ENCODE peak calls at places on chromosomes 3 and 15, in seven cellular contexts. N is cardiac muscle cell, Q is stomach, S is AG04450, A is mesenchymal stem cell, G is uterus, F is transverse colon. I is an unnamed sample.
A peak's percentile ranks its signal among the peaks of the same experiment; 100 is the strongest.

GRCh38 chr15:66847565-66847991 is 145.5 kb downstream of the SMAD6 start:
- DNase-seq in N (no peak), Q (peak; percentile 15), S (no peak), A (no peak), G (no peak), F (peak; percentile 3), I (no peak)

GRCh38 chr3:39138804-39139415 is 14.5 kb downstream of the CSRNP1 start:
- DNase-seq in N (peak; percentile 57), Q (peak; percentile 56), S (no peak), A (no peak), G (no peak), F (peak; percentile 42), I (peak; percentile 81)

GRCh38 chr3:127915115-127915936 is at the start of gene KBTBD12:
- DNase-seq in N (no peak), Q (peak; percentile 34), S (no peak), A (no peak), G (no peak), F (peak; percentile 28), I (peak; percentile 24)

GRCh38 chr3:14907043-14907966 is 40.1 kb upstream of the NR2C2 start:
- DNase-seq in N (no peak), Q (peak; percentile 72), S (no peak), A (no peak), G (no peak), F (peak; percentile 26), I (no peak)

GRCh38 chr3:38836561-38836960 is 20.5 kb upstream of the SCN10A start:
- DNase-seq in N (no peak), Q (no peak), S (no peak), A (no peak), G (no peak), F (no peak), I (no peak)

GRCh38 chr15:66692808-66693596 is 9.0 kb upstream of the SMAD6 start:
- DNase-seq in N (no peak), Q (no peak), S (no peak), A (peak; percentile 65), G (no peak), F (no peak), I (no peak)

GRCh38 chr3:52333869-52334557 is 17.9 kb downstream of the DNAH1 start:
- DNase-seq in N (no peak), Q (no peak), S (no peak), A (no peak), G (no peak), F (no peak), I (no peak)

GRCh38 chr3:187946031-187946691 is 200.9 kb upstream of the BCL6 start:
- DNase-seq in N (peak; percentile 49), Q (no peak), S (peak; percentile 52), A (peak; percentile 70), G (no peak), F (no peak), I (no peak)

GRCh38 chr3:55330355-55330754 is 156.8 kb downstream of the WNT5A start:
- DNase-seq in N (peak; percentile 84), Q (no peak), S (peak; percentile 85), A (peak; percentile 96), G (peak; percentile 58), F (no peak), I (peak; percentile 79)

GRCh38 chr15:41936649-41937567 is 35.4 kb downstream of the EHD4 start:
- DNase-seq in N (peak; percentile 71), Q (peak; percentile 48), S (no peak), A (peak; percentile 95), G (peak; percentile 65), F (peak; percentile 46), I (no peak)

GRCh38 chr15:64942356-64942755 is 30.7 kb downstream of the ANKDD1A start:
- DNase-seq in N (no peak), Q (no peak), S (no peak), A (no peak), G (no peak), F (no peak), I (no peak)

GRCh38 chr3:142310439-142310838 is 85.1 kb upstream of the GK5 start:
- DNase-seq in N (no peak), Q (no peak), S (no peak), A (no peak), G (no peak), F (no peak), I (no peak)

GRCh38 chr3:18098960-18099587 is 326.1 kb downstream of the SATB1 start:
- DNase-seq in N (peak; percentile 54), Q (no peak), S (peak; percentile 18), A (peak; percentile 50), G (no peak), F (no peak), I (peak; percentile 88)

GRCh38 chr15:45434168-45434567 is 55.8 kb upstream of the GATM start:
- DNase-seq in N (no peak), Q (no peak), S (no peak), A (no peak), G (no peak), F (no peak), I (no peak)

GRCh38 chr3:10962481-10963036 is 30.0 kb upstream of the SLC6A1 start:
- DNase-seq in N (no peak), Q (no peak), S (no peak), A (no peak), G (no peak), F (no peak), I (no peak)

GRCh38 chr3:138939563-138940241 is 7.2 kb downstream of the FOXL2 start:
- DNase-seq in N (no peak), Q (no peak), S (no peak), A (no peak), G (no peak), F (no peak), I (no peak)

GRCh38 chr15:40471105-40471777 is 457 bp downstream of the CHST14 start:
- DNase-seq in N (peak; percentile 22), Q (no peak), S (no peak), A (peak; percentile 29), G (no peak), F (peak; percentile 36), I (no peak)

GRCh38 chr15:74318376-74319137 is 48.9 kb downstream of the CYP11A1 start:
- DNase-seq in N (peak; percentile 29), Q (no peak), S (no peak), A (peak; percentile 50), G (peak; percentile 31), F (no peak), I (no peak)

GRCh38 chr3:177724020-177724638 is 526.8 kb upstream of the TBL1XR1 start:
- DNase-seq in N (peak; percentile 59), Q (peak; percentile 44), S (no peak), A (peak; percentile 45), G (peak; percentile 54), F (peak; percentile 38), I (peak; percentile 30)

GRCh38 chr3:64445318-64446300 is 220.3 kb upstream of the PRICKLE2 start:
- DNase-seq in N (peak; percentile 67), Q (peak; percentile 60), S (no peak), A (peak; percentile 64), G (peak; percentile 19), F (peak; percentile 18), I (peak; percentile 15)

DNA sequence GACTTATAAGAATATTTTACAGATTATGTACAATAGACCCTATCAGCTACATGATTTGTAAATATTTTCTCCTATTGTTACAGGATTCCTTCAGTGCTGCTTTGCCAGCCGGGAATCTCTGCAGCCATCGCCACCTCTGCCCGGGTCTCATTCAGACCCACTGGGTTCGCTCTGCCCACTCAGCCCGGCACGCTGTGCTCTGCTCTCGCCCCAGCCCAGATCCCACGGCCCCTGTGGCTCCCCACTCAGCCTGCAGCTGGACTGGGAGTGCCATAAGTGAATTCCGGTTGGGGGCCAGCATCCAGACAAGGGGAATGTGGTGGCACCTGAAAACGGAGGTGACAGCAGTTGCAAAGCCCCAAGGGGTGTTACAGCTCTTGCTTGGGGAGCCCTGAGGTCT is 71.8 kb downstream of the NPAP1 start:
- DNase-seq in N (no peak), Q (no peak), S (no peak), A (no peak), G (no peak), F (no peak), I (no peak)
- H3K9me3 ChIP-seq in N (no peaks in the 10 kb centered on the region), Q (peaks cover 37% of the 10 kb centered on the region), S (peaks cover 27% of the 10 kb centered on the region), A (peaks cover 14% of the 10 kb centered on the region), G (no peaks in the 10 kb centered on the region), F (no peaks in the 10 kb centered on the region), I (no peaks in the 10 kb centered on the region)

DNA sequence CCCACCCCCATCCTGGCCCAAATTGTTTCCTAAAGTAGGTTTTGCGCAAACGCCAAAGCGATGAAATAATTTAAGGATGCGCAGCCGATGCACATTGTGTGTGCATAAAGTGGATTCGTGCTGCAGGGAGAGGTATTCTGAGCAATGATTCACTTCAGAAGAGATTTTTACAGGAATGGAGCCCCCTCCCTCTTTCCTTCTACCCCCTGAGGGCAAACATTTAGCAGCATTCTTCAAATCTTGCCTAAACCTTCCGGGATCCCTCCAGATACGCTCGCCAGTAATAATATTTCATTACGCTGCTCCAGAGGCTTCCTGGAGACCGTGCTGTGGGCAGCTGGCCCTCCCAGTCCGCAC is 14.6 kb downstream of the ZIC4 start:
- DNase-seq in N (no peak), Q (no peak), S (no peak), A (no peak), G (no peak), F (no peak), I (no peak)
- H3K4me3 ChIP-seq in N (peak overlapping the region; percentile 32), Q (peak overlapping the region; percentile 20), S (peak overlapping the region; percentile 32), A (peak overlapping the region; percentile 63), G (no peak overlapping the region), F (no peak overlapping the region), I (peak overlapping the region; percentile 83)

GRCh38 chr3:124163689-124164088 is 171.8 kb upstream of the ROPN1 start:
- DNase-seq in N (no peak), Q (no peak), S (no peak), A (no peak), G (no peak), F (no peak), I (no peak)
- H3K27me3 ChIP-seq in N (peaks cover 17% of the 10 kb centered on the region), Q (no peaks in the 10 kb centered on the region), S (peaks cover 7% of the 10 kb centered on the region), A (peaks cover 4% of the 10 kb centered on the region), G (no peaks in the 10 kb centered on the region), F (no peaks in the 10 kb centered on the region), I (peaks cover 5% of the 10 kb centered on the region)

DNA sequence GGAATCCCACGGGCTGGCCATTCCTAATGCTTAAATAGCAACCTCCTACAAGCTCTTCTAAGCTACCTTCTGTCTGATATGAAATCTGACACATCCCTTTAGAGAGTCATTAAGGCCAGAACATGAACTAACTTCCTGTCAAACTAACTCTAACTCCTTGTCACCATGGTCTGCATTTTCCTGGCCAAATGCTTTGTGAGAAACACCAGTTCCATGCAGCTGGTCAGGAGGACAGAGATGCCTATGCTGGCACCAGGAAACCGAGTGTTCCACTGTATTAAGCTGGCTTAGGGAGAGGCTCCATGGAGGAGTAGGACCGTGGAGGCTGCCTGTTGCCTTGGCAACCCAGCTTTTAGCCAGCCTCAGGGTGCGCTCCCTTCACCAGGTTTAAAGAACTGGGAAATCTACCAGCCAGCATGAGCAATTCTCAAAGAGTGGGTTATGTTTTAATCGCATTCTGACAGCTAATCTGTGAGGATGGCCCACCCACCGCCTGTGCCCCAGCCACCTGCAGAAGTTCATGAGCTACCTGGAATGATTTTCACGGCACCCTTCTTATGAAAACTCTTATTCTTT is 394.1 kb downstream of the OCA2 start:
- DNase-seq in N (no peak), Q (no peak), S (no peak), A (no peak), G (no peak), F (no peak), I (no peak)
- H3K9me3 ChIP-seq in N (no peaks in the 10 kb centered on the region), Q (peaks cover 48% of the 10 kb centered on the region), S (peaks cover 27% of the 10 kb centered on the region), A (peaks cover 12% of the 10 kb centered on the region), G (no peaks in the 10 kb centered on the region), F (peaks cover 12% of the 10 kb centered on the region), I (no peaks in the 10 kb centered on the region)